ENCODE peak calls at places on chromosome 19, in ten cellular contexts. P, L, H, I, C, S, U, W, Q and J are unnamed samples. For H3K4me1 and H3K36me3, the result is how much of the 10 kb centered on the place peaks cover.

GRCh38 chr19:10260141-10260584 is 8.1 kb downstream of the MRPL4 start:
- DNase-seq in P (no peak), L (no peak), H (no peak), I (peak), C (peak), S (no peak), U (peak), W (no peak), Q (no peak), J (no peak)

GRCh38 chr19:37329686-37330085 is 41.2 kb upstream of the ZNF527 start:
- DNase-seq in P (no peak), L (no peak), H (no peak), I (no peak), C (no peak), S (no peak), U (no peak), W (no peak), Q (no peak), J (no peak)

GRCh38 chr19:5107432-5108122 is 138.7 kb downstream of the KDM4B start:
- DNase-seq in P (no peak), L (no peak), H (no peak), I (no peak), C (peak), S (no peak), U (no peak), W (peak), Q (no peak), J (no peak)

GRCh38 chr19:11446652-11447301 is 11.3 kb downstream of the PRKCSH start:
- DNase-seq in P (no peak), L (no peak), H (peak), I (no peak), C (no peak), S (peak), U (peak), W (peak), Q (peak), J (no peak)

GRCh38 chr19:50602496-50602895 is 34.3 kb upstream of the LRRC4B start:
- DNase-seq in P (no peak), L (no peak), H (no peak), I (no peak), C (no peak), S (no peak), U (no peak), W (no peak), Q (no peak), J (no peak)

GRCh38 chr19:11166281-11167142 is 10.9 kb upstream of the SPC24 start:
- DNase-seq in P (peak), L (no peak), H (no peak), I (no peak), C (no peak), S (no peak), U (no peak), W (peak), Q (no peak), J (no peak)

GRCh38 chr19:40421468-40421778 is 4.4 kb downstream of the SERTAD1 start:
- DNase-seq in P (no peak), L (no peak), H (no peak), I (no peak), C (no peak), S (no peak), U (no peak), W (no peak), Q (no peak), J (no peak)

GRCh38 chr19:46491975-46492682 is 3.5 kb downstream of the PNMA8B start:
- DNase-seq in P (no peak), L (no peak), H (no peak), I (no peak), C (no peak), S (no peak), U (no peak), W (no peak), Q (no peak), J (no peak)

GRCh38 chr19:34222386-34222785 is 32.0 kb upstream of the GARRE1 start:
- DNase-seq in P (no peak), L (no peak), H (no peak), I (no peak), C (no peak), S (no peak), U (no peak), W (no peak), Q (no peak), J (no peak)

GRCh38 chr19:33684550-33685303 is 63.0 kb downstream of the CHST8 start:
- DNase-seq in P (no peak), L (no peak), H (no peak), I (no peak), C (no peak), S (no peak), U (no peak), W (no peak), Q (no peak), J (no peak)

GRCh38 chr19:46839752-46840151 is 10.9 kb downstream of the AP2S1 start:
- DNase-seq in P (no peak), L (no peak), H (no peak), I (no peak), C (no peak), S (peak), U (no peak), W (no peak), Q (no peak), J (no peak)

GRCh38 chr19:14979498-14980255 is at the start of gene SLC1A6:
- DNase-seq in P (no peak), L (no peak), H (no peak), I (no peak), C (no peak), S (no peak), U (no peak), W (no peak), Q (no peak), J (no peak)

GRCh38 chr19:7336321-7336973 is 12.3 kb upstream of the ARHGEF18 start:
- DNase-seq in P (no peak), L (no peak), H (no peak), I (no peak), C (no peak), S (no peak), U (no peak), W (no peak), Q (no peak), J (no peak)

GRCh38 chr19:45498411-45499195 is at the start of gene PPM1N:
- DNase-seq in P (no peak), L (no peak), H (no peak), I (no peak), C (no peak), S (no peak), U (no peak), W (no peak), Q (peak), J (peak)

GRCh38 chr19:51971624-51972023 is 15.0 kb downstream of the ZNF350 start:
- DNase-seq in P (no peak), L (no peak), H (no peak), I (no peak), C (peak), S (no peak), U (no peak), W (no peak), Q (peak), J (no peak)

GRCh38 chr19:38685666-38686529 is 38.4 kb downstream of the ACTN4 start:
- DNase-seq in P (no peak), L (no peak), H (no peak), I (no peak), C (peak), S (no peak), U (no peak), W (no peak), Q (no peak), J (peak)

GRCh38 chr19:38686530-38686888 is 39.1 kb downstream of the ACTN4 start:
- DNase-seq in P (no peak), L (no peak), H (no peak), I (no peak), C (no peak), S (peak), U (no peak), W (no peak), Q (peak), J (peak)

GRCh38 chr19:38684862-38685665 is 37.6 kb downstream of the ACTN4 start:
- DNase-seq in P (no peak), L (no peak), H (no peak), I (no peak), C (no peak), S (no peak), U (no peak), W (no peak), Q (no peak), J (no peak)

GRCh38 chr19:38690146-38690545 is 42.7 kb downstream of the ACTN4 start:
- DNase-seq in P (no peak), L (no peak), H (no peak), I (no peak), C (no peak), S (no peak), U (no peak), W (no peak), Q (no peak), J (no peak)

GRCh38 chr19:38687837-38688378 is 40.5 kb downstream of the ACTN4 start:
- DNase-seq in P (no peak), L (no peak), H (no peak), I (no peak), C (no peak), S (no peak), U (no peak), W (no peak), Q (no peak), J (no peak)
- H3K4me1 ChIP-seq in P (under half), L (under half), H (half or more), I (half or more), C (under half), S (half or more), U (half or more), W (half or more), Q (half or more), J (half or more)

GRCh38 chr19:55314396-55314795 is 10.7 kb downstream of the TMEM150B start:
- DNase-seq in P (no peak), L (no peak), H (no peak), I (no peak), C (no peak), S (no peak), U (no peak), W (no peak), Q (no peak), J (no peak)
- H3K27ac ChIP-seq in P (no peak), L (no peak), H (no peak), I (no peak), C (no peak), S (no peak), U (no peak), W (no peak), Q (no peak), J (no peak)

DNA sequence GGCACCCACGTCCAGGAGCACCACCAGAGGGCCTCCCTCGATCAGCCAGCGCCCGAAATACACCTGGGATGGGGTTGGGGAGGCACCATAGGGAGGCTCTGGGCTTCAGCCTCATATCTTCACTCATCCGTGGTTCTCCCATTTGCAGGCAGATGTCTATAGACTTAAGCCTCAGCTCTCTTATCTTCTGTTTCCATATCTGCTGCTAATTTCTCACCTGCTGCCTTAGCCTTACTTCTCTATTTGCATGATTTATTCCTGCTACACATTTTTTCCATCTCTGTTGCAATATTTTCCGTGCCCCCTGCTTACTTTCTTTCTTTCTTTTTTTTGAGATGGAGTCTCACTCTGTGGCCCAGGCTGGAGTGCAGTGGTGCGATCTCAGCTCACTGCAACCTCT is 5.8 kb downstream of the GYS1 start:
- DNase-seq in P (no peak), L (no peak), H (no peak), I (no peak), C (no peak), S (no peak), U (no peak), W (no peak), Q (no peak), J (no peak)
- H3K36me3 ChIP-seq in P (under half), L (under half), H (under half), I (under half), C (under half), S (under half), U (under half), W (half or more), Q (under half), J (under half)

DNA sequence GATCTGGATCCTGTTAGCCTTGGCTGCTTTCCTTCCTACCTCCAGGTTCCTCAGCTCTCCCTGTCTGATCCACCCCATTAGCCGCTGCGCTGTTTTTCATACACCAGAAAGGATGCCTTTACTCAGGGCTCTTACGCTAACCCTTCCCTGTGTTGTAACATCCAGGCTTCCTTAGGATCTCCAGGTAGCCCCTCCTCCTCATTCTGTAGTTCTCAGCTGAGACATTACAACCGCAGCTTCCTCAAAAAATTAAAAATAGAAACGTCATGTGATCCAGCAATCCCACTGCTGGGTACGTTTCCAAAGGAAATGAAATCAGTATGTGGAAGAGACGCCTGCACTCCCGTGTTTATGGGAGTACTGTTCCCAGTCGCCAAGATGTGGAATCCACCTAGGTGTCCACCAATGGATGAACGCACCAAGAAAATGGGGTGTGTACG is 18.4 kb upstream of the MYADM start:
- DNase-seq in P (no peak), L (peak), H (peak), I (no peak), C (peak), S (no peak), U (no peak), W (no peak), Q (no peak), J (no peak)
- H3K4me1 ChIP-seq in P (under half), L (under half), H (under half), I (under half), C (under half), S (under half), U (under half), W (under half), Q (under half), J (under half)

DNA sequence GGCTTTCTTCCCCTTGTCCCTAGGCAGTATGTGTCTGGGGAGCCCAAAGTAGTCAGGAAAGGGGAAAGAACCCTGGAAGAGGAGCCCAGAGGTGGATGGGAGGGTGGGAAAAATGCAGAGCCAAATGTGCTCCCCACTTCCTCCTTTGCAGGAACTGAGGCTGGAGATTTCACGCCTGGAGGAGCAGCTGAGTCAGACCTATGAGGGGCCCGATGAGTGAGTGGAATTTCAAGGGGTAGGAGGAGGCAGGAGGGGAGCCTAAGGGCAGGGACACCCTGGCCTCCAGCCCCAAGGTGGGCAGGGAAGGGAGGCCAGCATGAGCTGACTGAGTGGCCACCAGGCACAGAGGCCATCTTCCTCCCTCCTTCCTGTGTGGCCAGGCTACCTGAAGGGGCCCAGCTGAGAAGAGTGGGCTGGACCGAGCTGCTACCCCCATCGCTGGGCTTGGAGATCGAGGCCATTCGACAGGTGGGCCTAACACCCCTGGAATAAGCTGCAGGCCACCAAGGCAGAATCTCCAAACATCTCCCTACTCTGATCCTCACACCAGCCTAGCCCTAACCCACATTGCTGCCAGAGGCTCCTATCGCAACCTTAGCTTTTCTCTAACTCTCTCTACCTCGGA is 14.3 kb downstream of the PTH2 start:
- DNase-seq in P (no peak), L (no peak), H (no peak), I (no peak), C (peak), S (no peak), U (no peak), W (no peak), Q (no peak), J (no peak)
- H3K27ac ChIP-seq in P (no peak), L (no peak), H (no peak), I (no peak), C (no peak), S (peak), U (no peak), W (no peak), Q (peak), J (peak)

DNA sequence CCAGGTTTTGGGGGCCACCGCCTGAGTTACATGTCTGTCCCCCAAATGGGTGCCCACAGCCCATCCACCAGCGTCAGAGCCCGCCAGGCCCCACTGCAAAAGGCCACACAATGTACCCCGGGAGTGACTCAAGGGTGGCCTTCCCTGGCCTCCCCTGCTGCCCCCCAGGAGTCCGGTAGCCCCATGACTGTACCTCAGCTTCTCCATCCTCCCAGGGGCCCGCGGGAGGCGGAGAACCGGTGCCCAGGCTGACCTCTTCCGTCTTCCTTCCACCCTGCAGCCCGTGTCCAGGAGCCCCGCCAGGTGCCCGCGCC is 10.5 kb downstream of the CBARP start:
- DNase-seq in P (no peak), L (no peak), H (no peak), I (no peak), C (no peak), S (no peak), U (no peak), W (no peak), Q (no peak), J (no peak)
- H3K36me3 ChIP-seq in P (under half), L (under half), H (under half), I (under half), C (under half), S (under half), U (half or more), W (half or more), Q (under half), J (under half)

GRCh38 chr19:19461306-19461670 is 54.1 kb downstream of the TSSK6 start:
- DNase-seq in P (no peak), L (no peak), H (no peak), I (no peak), C (no peak), S (no peak), U (no peak), W (no peak), Q (no peak), J (no peak)
- H3K4me1 ChIP-seq in P (under half), L (under half), H (half or more), I (half or more), C (half or more), S (half or more), U (under half), W (half or more), Q (half or more), J (half or more)

GRCh38 chr19:1671716-1672037 is 19.3 kb upstream of the TCF3 start:
- DNase-seq in P (no peak), L (no peak), H (no peak), I (no peak), C (no peak), S (no peak), U (no peak), W (no peak), Q (no peak), J (no peak)

GRCh38 chr19:1674293-1674679 is 21.9 kb upstream of the TCF3 start:
- DNase-seq in P (no peak), L (no peak), H (no peak), I (no peak), C (no peak), S (no peak), U (no peak), W (no peak), Q (no peak), J (no peak)

GRCh38 chr19:1672769-1673644 is 20.6 kb upstream of the TCF3 start:
- DNase-seq in P (no peak), L (no peak), H (no peak), I (peak), C (no peak), S (no peak), U (no peak), W (no peak), Q (no peak), J (no peak)

GRCh38 chr19:1673645-1674292 is 21.4 kb upstream of the TCF3 start:
- DNase-seq in P (no peak), L (no peak), H (no peak), I (no peak), C (no peak), S (no peak), U (no peak), W (no peak), Q (no peak), J (no peak)

GRCh38 chr19:1672038-1672768 is 19.8 kb upstream of the TCF3 start:
- DNase-seq in P (no peak), L (peak), H (no peak), I (no peak), C (peak), S (peak), U (no peak), W (no peak), Q (peak), J (peak)
- H3K27ac ChIP-seq in P (no peak), L (no peak), H (no peak), I (no peak), C (no peak), S (no peak), U (no peak), W (no peak), Q (no peak), J (peak)

DNA sequence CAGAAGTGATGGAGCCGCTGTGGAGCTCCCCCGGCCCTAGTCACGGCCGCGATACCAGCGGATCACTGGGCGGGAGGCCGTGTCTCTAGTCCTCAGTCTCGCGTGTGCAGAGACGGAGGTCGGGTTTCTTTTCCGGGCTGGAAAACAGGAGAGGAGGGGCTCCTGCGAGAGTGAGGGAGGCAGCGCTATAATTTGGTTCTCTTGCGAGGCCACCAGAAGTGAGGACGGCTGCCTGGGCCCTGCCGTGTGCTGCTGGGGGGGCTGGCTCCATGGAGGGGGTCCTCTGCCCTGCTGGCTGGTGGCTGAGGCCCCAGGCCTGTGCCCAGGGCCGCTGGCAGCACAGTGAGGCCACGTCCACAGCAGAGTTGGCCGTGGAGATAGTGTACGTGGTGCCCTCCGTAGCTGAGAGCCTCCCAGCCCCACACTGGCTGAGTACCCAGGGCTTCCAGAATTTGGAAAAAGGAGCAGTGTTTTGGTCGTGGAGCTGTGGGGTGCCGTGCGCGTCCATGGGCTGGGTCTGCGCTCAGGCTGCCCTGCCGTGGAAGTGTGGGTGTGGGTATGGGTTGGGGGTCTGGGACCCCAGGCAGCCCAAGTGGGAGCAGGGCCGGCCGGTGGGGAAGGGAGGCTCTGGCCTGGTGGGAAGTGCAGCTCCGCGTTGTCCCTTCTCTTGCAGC is 5.8 kb downstream of the PTBP1 start:
- DNase-seq in P (no peak), L (no peak), H (peak), I (no peak), C (peak), S (no peak), U (no peak), W (no peak), Q (no peak), J (no peak)
- H3K36me3 ChIP-seq in P (under half), L (half or more), H (under half), I (half or more), C (half or more), S (under half), U (half or more), W (half or more), Q (under half), J (half or more)